ENCODE peak calls at places on chromosome 21, in four cellular contexts. One of them, this sample, is unnamed.

GRCh38 chr21:37168666-37169065 is 95.6 kb downstream of the TTC3 start:
- DNase-seq in lower lobe of right lung: no peak
- DNase-seq in CD8-positive, alpha-beta T cell: no peak
- DNase-seq in Panc1: no peak
- DNase-seq in this sample: no peak

GRCh38 chr21:45949928-45950739 is 31.4 kb upstream of the COL6A1 start:
- DNase-seq in lower lobe of right lung: no peak
- DNase-seq in CD8-positive, alpha-beta T cell: no peak
- DNase-seq in Panc1: no peak
- DNase-seq in this sample: no peak

GRCh38 chr21:17343055-17343454 is 169.8 kb upstream of the CXADR start:
- DNase-seq in lower lobe of right lung: no peak
- DNase-seq in CD8-positive, alpha-beta T cell: no peak
- DNase-seq in Panc1: no peak
- DNase-seq in this sample: no peak

GRCh38 chr21:21179619-21180336 is 181.6 kb downstream of the NCAM2 start:
- DNase-seq in lower lobe of right lung: no peak
- DNase-seq in CD8-positive, alpha-beta T cell: no peak
- DNase-seq in Panc1: no peak
- DNase-seq in this sample: no peak

GRCh38 chr21:36159356-36159921 is 2.8 kb downstream of the DOP1B start:
- DNase-seq in lower lobe of right lung: no peak
- DNase-seq in CD8-positive, alpha-beta T cell: no peak
- DNase-seq in Panc1: no peak
- DNase-seq in this sample: no peak

GRCh38 chr21:37119421-37120218 is 46.6 kb downstream of the TTC3 start:
- DNase-seq in lower lobe of right lung: no peak
- DNase-seq in CD8-positive, alpha-beta T cell: no peak
- DNase-seq in Panc1: no peak
- DNase-seq in this sample: no peak

GRCh38 chr21:31218830-31219608 is 125.0 kb downstream of the TIAM1 start:
- DNase-seq in lower lobe of right lung: peak; percentile 54
- DNase-seq in CD8-positive, alpha-beta T cell: no peak
- DNase-seq in Panc1: no peak
- DNase-seq in this sample: no peak

GRCh38 chr21:16587671-16588379 is 858.0 kb downstream of the USP25 start:
- DNase-seq in lower lobe of right lung: no peak
- DNase-seq in CD8-positive, alpha-beta T cell: no peak
- DNase-seq in Panc1: no peak
- DNase-seq in this sample: no peak

GRCh38 chr21:42271065-42271464 is 44.1 kb downstream of the TFF3 start:
- DNase-seq in lower lobe of right lung: no peak
- DNase-seq in CD8-positive, alpha-beta T cell: no peak
- DNase-seq in Panc1: no peak
- DNase-seq in this sample: no peak

GRCh38 chr21:32888971-32889370 is 117.4 kb upstream of the PAXBP1 start:
- DNase-seq in lower lobe of right lung: no peak
- DNase-seq in CD8-positive, alpha-beta T cell: no peak
- DNase-seq in Panc1: no peak
- DNase-seq in this sample: no peak

GRCh38 chr21:33924766-33925100 is 9.1 kb upstream of the ATP5PO start:
- DNase-seq in lower lobe of right lung: no peak
- DNase-seq in CD8-positive, alpha-beta T cell: no peak
- DNase-seq in Panc1: no peak
- DNase-seq in this sample: no peak

GRCh38 chr21:37915516-37915915 is 741 bp downstream of the KCNJ6 start:
- DNase-seq in lower lobe of right lung: no peak
- DNase-seq in CD8-positive, alpha-beta T cell: no peak
- DNase-seq in Panc1: no peak
- DNase-seq in this sample: no peak

GRCh38 chr21:42002421-42002958 is 7.7 kb downstream of the ZBTB21 start:
- DNase-seq in lower lobe of right lung: no peak
- DNase-seq in CD8-positive, alpha-beta T cell: peak; percentile 15
- DNase-seq in Panc1: no peak
- DNase-seq in this sample: no peak

GRCh38 chr21:41610042-41610839 is 102.3 kb upstream of the TMPRSS2 start:
- DNase-seq in lower lobe of right lung: peak; percentile 77
- DNase-seq in CD8-positive, alpha-beta T cell: no peak
- DNase-seq in Panc1: peak; percentile 33
- DNase-seq in this sample: no peak

GRCh38 chr21:31347435-31348032 is 3.5 kb upstream of the TIAM1 start:
- DNase-seq in lower lobe of right lung: no peak
- DNase-seq in CD8-positive, alpha-beta T cell: no peak
- DNase-seq in Panc1: no peak
- DNase-seq in this sample: no peak

GRCh38 chr21:41141031-41141457 is 26.9 kb upstream of the BACE2 start:
- DNase-seq in lower lobe of right lung: no peak
- DNase-seq in CD8-positive, alpha-beta T cell: no peak
- DNase-seq in Panc1: no peak
- DNase-seq in this sample: no peak

GRCh38 chr21:45470087-45470515 is 65.1 kb downstream of the COL18A1 start:
- DNase-seq in lower lobe of right lung: no peak
- DNase-seq in CD8-positive, alpha-beta T cell: no peak
- DNase-seq in Panc1: no peak
- DNase-seq in this sample: no peak

GRCh38 chr21:44606495-44606894 is 5.4 kb upstream of the KRTAP10-8 start:
- DNase-seq in lower lobe of right lung: no peak
- DNase-seq in CD8-positive, alpha-beta T cell: no peak
- DNase-seq in Panc1: no peak
- DNase-seq in this sample: no peak

GRCh38 chr21:26852422-26852821 is 7.2 kb upstream of the ADAMTS1 start:
- DNase-seq in lower lobe of right lung: no peak
- DNase-seq in CD8-positive, alpha-beta T cell: no peak
- DNase-seq in Panc1: no peak
- DNase-seq in this sample: no peak

GRCh38 chr21:19256934-19257660 is 853.5 kb upstream of the TMPRSS15 start:
- DNase-seq in lower lobe of right lung: no peak
- DNase-seq in CD8-positive, alpha-beta T cell: no peak
- DNase-seq in Panc1: no peak
- DNase-seq in this sample: no peak

GRCh38 chr21:46326110-46326703 is 2.3 kb downstream of the PCNT start:
- DNase-seq in lower lobe of right lung: no peak
- DNase-seq in CD8-positive, alpha-beta T cell: no peak
- DNase-seq in Panc1: no peak
- DNase-seq in this sample: no peak

GRCh38 chr21:17818158-17819113 is 720 bp downstream of the C21orf91 start:
- DNase-seq in lower lobe of right lung: peak; percentile 61
- DNase-seq in CD8-positive, alpha-beta T cell: peak; percentile 46
- DNase-seq in Panc1: no peak
- DNase-seq in this sample: no peak

GRCh38 chr21:33070921-33071877 is 1.3 kb downstream of the OLIG1 start:
- DNase-seq in lower lobe of right lung: no peak
- DNase-seq in CD8-positive, alpha-beta T cell: no peak
- DNase-seq in Panc1: no peak
- DNase-seq in this sample: no peak

GRCh38 chr21:43574741-43575465 is 84.4 kb downstream of the HSF2BP start:
- DNase-seq in lower lobe of right lung: peak; percentile 70
- DNase-seq in CD8-positive, alpha-beta T cell: no peak
- DNase-seq in Panc1: no peak
- DNase-seq in this sample: no peak

GRCh38 chr21:34614693-34615486 is at the start of gene RCAN1:
- DNase-seq in lower lobe of right lung: peak; percentile 92
- DNase-seq in CD8-positive, alpha-beta T cell: peak; percentile 77
- DNase-seq in Panc1: peak; percentile 62
- DNase-seq in this sample: peak; percentile 44

GRCh38 chr21:46063227-46063626 is 34.7 kb upstream of the COL6A2 start:
- DNase-seq in lower lobe of right lung: no peak
- DNase-seq in CD8-positive, alpha-beta T cell: no peak
- DNase-seq in Panc1: no peak
- DNase-seq in this sample: no peak

GRCh38 chr21:37787456-37787855 is 128.8 kb downstream of the KCNJ6 start:
- DNase-seq in lower lobe of right lung: no peak
- DNase-seq in CD8-positive, alpha-beta T cell: no peak
- DNase-seq in Panc1: no peak
- DNase-seq in this sample: no peak

GRCh38 chr21:35102488-35103407 is 53.6 kb upstream of the RUNX1 start:
- DNase-seq in lower lobe of right lung: peak; percentile 61
- DNase-seq in CD8-positive, alpha-beta T cell: peak; percentile 7
- DNase-seq in Panc1: no peak
- DNase-seq in this sample: no peak

GRCh38 chr21:26127073-26127814 is 43.3 kb downstream of the APP start:
- DNase-seq in lower lobe of right lung: no peak
- DNase-seq in CD8-positive, alpha-beta T cell: no peak
- DNase-seq in Panc1: no peak
- DNase-seq in this sample: no peak

GRCh38 chr21:41624674-41625310 is 116.8 kb upstream of the TMPRSS2 start:
- DNase-seq in lower lobe of right lung: no peak
- DNase-seq in CD8-positive, alpha-beta T cell: no peak
- DNase-seq in Panc1: no peak
- DNase-seq in this sample: no peak

GRCh38 chr21:43716376-43717165 is 2.4 kb upstream of the PDXK start:
- DNase-seq in lower lobe of right lung: no peak
- DNase-seq in CD8-positive, alpha-beta T cell: no peak
- DNase-seq in Panc1: no peak
- DNase-seq in this sample: no peak

GRCh38 chr21:14046401-14046800 is 164.4 kb downstream of the LIPI start:
- DNase-seq in lower lobe of right lung: no peak
- DNase-seq in CD8-positive, alpha-beta T cell: no peak
- DNase-seq in Panc1: no peak
- DNase-seq in this sample: no peak

GRCh38 chr21:42406201-42406601 is 2.5 kb downstream of the UBASH3A start:
- DNase-seq in lower lobe of right lung: no peak
- DNase-seq in CD8-positive, alpha-beta T cell: peak; percentile 25
- DNase-seq in Panc1: no peak
- DNase-seq in this sample: no peak

GRCh38 chr21:14215971-14216621 is at the start of gene RBM11:
- DNase-seq in lower lobe of right lung: peak; percentile 86
- DNase-seq in CD8-positive, alpha-beta T cell: peak; percentile 69
- DNase-seq in Panc1: no peak
- DNase-seq in this sample: peak; percentile 2

GRCh38 chr21:36661511-36662309 is 37.2 kb upstream of the SIM2 start:
- DNase-seq in lower lobe of right lung: no peak
- DNase-seq in CD8-positive, alpha-beta T cell: no peak
- DNase-seq in Panc1: no peak
- DNase-seq in this sample: no peak

GRCh38 chr21:22231013-22231412 is 1232.8 kb downstream of the NCAM2 start:
- DNase-seq in lower lobe of right lung: no peak
- DNase-seq in CD8-positive, alpha-beta T cell: no peak
- DNase-seq in Panc1: no peak
- DNase-seq in this sample: no peak
- H3K9me3 ChIP-seq in lower lobe of right lung: no peaks in the 10 kb centered on the region
- H3K9me3 ChIP-seq in CD8-positive, alpha-beta T cell: no peaks in the 10 kb centered on the region
- H3K9me3 ChIP-seq in Panc1: no peaks in the 10 kb centered on the region
- H3K9me3 ChIP-seq in this sample: no peaks in the 10 kb centered on the region

GRCh38 chr21:40015818-40016217 is 148.6 kb downstream of the PCP4 start:
- DNase-seq in lower lobe of right lung: no peak
- DNase-seq in CD8-positive, alpha-beta T cell: no peak
- DNase-seq in Panc1: no peak
- DNase-seq in this sample: no peak

GRCh38 chr21:40014394-40014793 is 147.2 kb downstream of the PCP4 start:
- DNase-seq in lower lobe of right lung: no peak
- DNase-seq in CD8-positive, alpha-beta T cell: no peak
- DNase-seq in Panc1: no peak
- DNase-seq in this sample: no peak

GRCh38 chr21:40019076-40019475 is 151.8 kb downstream of the PCP4 start:
- DNase-seq in lower lobe of right lung: no peak
- DNase-seq in CD8-positive, alpha-beta T cell: no peak
- DNase-seq in Panc1: no peak
- DNase-seq in this sample: no peak

GRCh38 chr21:40016234-40016633 is 149.0 kb downstream of the PCP4 start:
- DNase-seq in lower lobe of right lung: no peak
- DNase-seq in CD8-positive, alpha-beta T cell: no peak
- DNase-seq in Panc1: no peak
- DNase-seq in this sample: no peak

DNA sequence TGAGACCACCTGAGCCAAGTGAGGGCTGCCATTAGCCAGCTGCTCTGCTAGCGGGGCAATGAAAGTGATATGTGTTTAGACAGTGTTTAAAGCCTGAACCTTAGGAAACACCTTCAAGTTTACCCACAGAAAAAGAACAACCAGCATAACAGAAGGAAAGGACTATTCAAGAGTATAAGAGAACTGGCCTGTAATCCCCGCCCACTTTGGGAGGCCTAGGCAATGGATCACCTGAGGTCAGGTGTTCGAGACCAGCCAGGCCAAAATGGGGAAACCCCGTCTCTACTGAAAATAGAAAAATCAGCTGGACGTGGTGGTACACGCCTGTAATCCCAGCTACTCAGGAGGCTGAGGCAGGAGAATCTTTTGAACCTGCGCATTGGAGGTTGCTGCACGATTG is 149.4 kb downstream of the PCP4 start:
- DNase-seq in lower lobe of right lung: no peak
- DNase-seq in CD8-positive, alpha-beta T cell: no peak
- DNase-seq in Panc1: no peak
- DNase-seq in this sample: no peak
- H3K9me3 ChIP-seq in lower lobe of right lung: no peaks in the 10 kb centered on the region
- H3K9me3 ChIP-seq in CD8-positive, alpha-beta T cell: no peaks in the 10 kb centered on the region
- H3K9me3 ChIP-seq in Panc1: no peaks in the 10 kb centered on the region
- H3K9me3 ChIP-seq in this sample: no peaks in the 10 kb centered on the region

GRCh38 chr21:15343066-15343465 is 278.3 kb upstream of the NRIP1 start:
- DNase-seq in lower lobe of right lung: no peak
- DNase-seq in CD8-positive, alpha-beta T cell: no peak
- DNase-seq in Panc1: no peak
- DNase-seq in this sample: no peak
- H3K9me3 ChIP-seq in lower lobe of right lung: no peaks in the 10 kb centered on the region
- H3K9me3 ChIP-seq in CD8-positive, alpha-beta T cell: no peaks in the 10 kb centered on the region
- H3K9me3 ChIP-seq in Panc1: no peaks in the 10 kb centered on the region
- H3K9me3 ChIP-seq in this sample: no peaks in the 10 kb centered on the region

GRCh38 chr21:15397258-15397657 is 332.5 kb upstream of the NRIP1 start:
- DNase-seq in lower lobe of right lung: no peak
- DNase-seq in CD8-positive, alpha-beta T cell: no peak
- DNase-seq in Panc1: no peak
- DNase-seq in this sample: no peak

GRCh38 chr21:15400905-15401304 is 328.9 kb upstream of the USP25 start:
- DNase-seq in lower lobe of right lung: no peak
- DNase-seq in CD8-positive, alpha-beta T cell: no peak
- DNase-seq in Panc1: no peak
- DNase-seq in this sample: no peak

GRCh38 chr21:15406791-15407190 is 323.0 kb upstream of the USP25 start:
- DNase-seq in lower lobe of right lung: no peak
- DNase-seq in CD8-positive, alpha-beta T cell: no peak
- DNase-seq in Panc1: no peak
- DNase-seq in this sample: no peak

DNA sequence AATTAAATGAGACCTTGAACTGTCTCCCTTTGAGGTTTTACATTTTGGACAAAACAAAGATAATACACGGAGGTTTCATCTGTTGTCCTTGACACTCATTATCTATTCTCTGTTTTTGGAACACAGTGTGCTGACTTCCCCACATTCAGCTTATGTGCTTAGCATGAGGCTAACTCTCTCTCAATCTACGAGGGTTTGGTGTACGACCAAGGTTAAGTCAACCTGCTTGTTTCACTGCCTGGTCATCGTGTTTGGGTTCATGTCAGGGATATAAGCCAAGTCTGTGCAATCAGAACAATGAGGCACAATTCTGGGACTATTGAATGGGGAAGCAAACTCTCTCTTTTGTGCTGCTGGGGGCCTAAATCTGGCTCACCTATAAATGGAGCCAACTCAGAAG is 328.5 kb upstream of the USP25 start:
- DNase-seq in lower lobe of right lung: no peak
- DNase-seq in CD8-positive, alpha-beta T cell: no peak
- DNase-seq in Panc1: no peak
- DNase-seq in this sample: no peak
- H3K9me3 ChIP-seq in lower lobe of right lung: no peaks in the 10 kb centered on the region
- H3K9me3 ChIP-seq in CD8-positive, alpha-beta T cell: no peaks in the 10 kb centered on the region
- H3K9me3 ChIP-seq in Panc1: no peaks in the 10 kb centered on the region
- H3K9me3 ChIP-seq in this sample: no peaks in the 10 kb centered on the region

This sample was measured in esophagus squamous epithelium.